ENCODE peak calls at places on chromosomes 11 and 22, in nine cellular contexts. L is astrocyte of the cerebellum, F is dorsolateral prefrontal cortex, N is body of pancreas, B is kidney, E is hepatocyte, U is tibial artery, M is astrocyte of the spinal cord, D is spleen. W is an unnamed sample.

GRCh38 chr22:29055192-29055830 is 6.3 kb downstream of the C22orf31 start:
- DNase-seq in L (no peak), D (no peak), B (no peak), U (no peak), M (no peak), F (no peak), N (no peak), E (no peak), W (no peak)

GRCh38 chr11:6040874-6041273 is 10.3 kb upstream of the OR56A1 start:
- DNase-seq in N (no peak), D (no peak), U (no peak), F (no peak), M (no peak), E (no peak), L (no peak), B (no peak), W (no peak)

GRCh38 chr11:83971063-83971462 is 684.9 kb upstream of the CCDC90B start:
- DNase-seq in N (no peak), E (no peak), L (peak; percentile 62), M (peak; percentile 59), U (no peak), D (no peak), B (no peak), F (no peak), W (no peak)

GRCh38 chr11:73210916-73211667 is 7.0 kb upstream of the P2RY2 start:
- DNase-seq in B (no peak), D (no peak), M (no peak), N (no peak), U (no peak), E (no peak), L (no peak), F (no peak), W (no peak)

GRCh38 chr11:33970984-33971466 is 79.1 kb upstream of the LMO2 start:
- DNase-seq in U (no peak), F (no peak), D (no peak), B (no peak), E (peak; percentile 77), M (peak; percentile 52), N (peak; percentile 25), L (peak; percentile 47), W (no peak)

GRCh38 chr11:130606781-130607511 is 158.5 kb downstream of the ADAMTS15 start:
- DNase-seq in N (no peak), F (no peak), B (peak; percentile 82), U (peak; percentile 80), D (no peak), E (peak; percentile 48), L (no peak), M (peak; percentile 66), W (no peak)

GRCh38 chr22:37726240-37726887 is 29.5 kb downstream of the TRIOBP start:
- DNase-seq in E (no peak), D (no peak), M (no peak), L (no peak), U (no peak), N (no peak), F (no peak), B (no peak), W (no peak)

GRCh38 chr11:62535802-62536201 is 10.8 kb downstream of the AHNAK start:
- DNase-seq in U (no peak), D (no peak), N (no peak), B (no peak), E (no peak), F (no peak), M (no peak), L (no peak), W (no peak)

GRCh38 chr11:73420136-73420535 is 43.9 kb downstream of the RELT start:
- DNase-seq in F (no peak), L (no peak), E (no peak), D (no peak), B (no peak), U (no peak), N (no peak), M (no peak), W (no peak)

GRCh38 chr11:33064033-33064825 is 24.9 kb downstream of the TCP11L1 start:
- DNase-seq in L (no peak), U (no peak), E (no peak), N (no peak), B (no peak), F (no peak), M (no peak), D (no peak), W (no peak)

GRCh38 chr11:126310229-126310991 is 6.5 kb downstream of the DCPS start:
- DNase-seq in F (peak; percentile 73), N (peak; percentile 69), M (peak; percentile 77), U (peak; percentile 83), L (peak; percentile 55), B (peak; percentile 84), D (peak; percentile 90), E (peak; percentile 85), W (no peak)

GRCh38 chr11:130031945-130032344 is 29.3 kb upstream of the PRDM10 start:
- DNase-seq in D (no peak), U (no peak), E (no peak), M (no peak), L (no peak), B (no peak), F (no peak), N (no peak), W (no peak)

GRCh38 chr11:124194696-124195418 is 11.7 kb downstream of the OR10D3 start:
- DNase-seq in L (peak; percentile 32), E (peak; percentile 74), N (peak; percentile 42), B (no peak), M (peak; percentile 53), D (no peak), F (no peak), U (peak; percentile 68), W (no peak)

GRCh38 chr11:63560506-63561179 is 2.5 kb downstream of the PLAAT2 start:
- DNase-seq in L (no peak), M (no peak), E (no peak), B (peak; percentile 87), F (no peak), D (no peak), U (peak; percentile 80), N (no peak), W (no peak)

GRCh38 chr22:49670610-49671330 is 156.9 kb downstream of the BRD1 start:
- DNase-seq in D (peak; percentile 73), B (peak; percentile 71), L (no peak), M (no peak), E (no peak), U (peak; percentile 61), N (peak; percentile 9), F (no peak), W (no peak)

GRCh38 chr11:20011294-20011951 is 148.9 kb downstream of the DBX1 start:
- DNase-seq in B (no peak), L (no peak), D (no peak), F (no peak), M (no peak), E (no peak), N (no peak), U (no peak), W (no peak)

GRCh38 chr11:17643506-17644405 is 75.6 kb upstream of the MYOD1 start:
- DNase-seq in N (no peak), B (no peak), E (no peak), U (no peak), L (no peak), M (no peak), F (no peak), D (no peak), W (no peak)
- H3K4me3 ChIP-seq in N (no peak overlapping the region), B (no peak overlapping the region), E (no peak overlapping the region), U (no peak overlapping the region), L (no peak overlapping the region), M (no peak overlapping the region), F (no peak overlapping the region), D (no peak overlapping the region), W (no peak overlapping the region)

GRCh38 chr22:45206233-45206632 is 34.5 kb downstream of the KIAA0930 start:
- DNase-seq in N (no peak), B (no peak), U (no peak), E (no peak), L (no peak), M (no peak), F (no peak), D (peak; percentile 14), W (no peak)
- TF ChIP-seq CTCF in N (no peak), B (no peak), U (no peak), E (no peak), L (no peak), M (no peak), F (no peak), D (no peak), W (no peak)

GRCh38 chr11:68002943-68003845 is 703 bp downstream of the UNC93B1 start:
- DNase-seq in M (no peak), N (peak; percentile 67), U (no peak), F (no peak), L (no peak), E (peak; percentile 58), D (peak; percentile 96), B (peak; percentile 89), W (no peak)

GRCh38 chr11:68006606-68007166 is 2.8 kb upstream of the UNC93B1 start:
- DNase-seq in D (no peak), F (no peak), B (peak; percentile 53), M (no peak), U (no peak), N (no peak), E (no peak), L (no peak), W (no peak)

GRCh38 chr11:68002575-68002942 is 1.3 kb downstream of the UNC93B1 start:
- DNase-seq in B (peak; percentile 63), F (no peak), M (no peak), U (no peak), D (peak; percentile 88), E (no peak), L (no peak), N (no peak), W (no peak)

GRCh38 chr11:68004551-68005335 is 846 bp upstream of the UNC93B1 start:
- DNase-seq in L (no peak), B (no peak), N (no peak), E (no peak), D (no peak), M (no peak), F (no peak), U (no peak), W (no peak)

DNA sequence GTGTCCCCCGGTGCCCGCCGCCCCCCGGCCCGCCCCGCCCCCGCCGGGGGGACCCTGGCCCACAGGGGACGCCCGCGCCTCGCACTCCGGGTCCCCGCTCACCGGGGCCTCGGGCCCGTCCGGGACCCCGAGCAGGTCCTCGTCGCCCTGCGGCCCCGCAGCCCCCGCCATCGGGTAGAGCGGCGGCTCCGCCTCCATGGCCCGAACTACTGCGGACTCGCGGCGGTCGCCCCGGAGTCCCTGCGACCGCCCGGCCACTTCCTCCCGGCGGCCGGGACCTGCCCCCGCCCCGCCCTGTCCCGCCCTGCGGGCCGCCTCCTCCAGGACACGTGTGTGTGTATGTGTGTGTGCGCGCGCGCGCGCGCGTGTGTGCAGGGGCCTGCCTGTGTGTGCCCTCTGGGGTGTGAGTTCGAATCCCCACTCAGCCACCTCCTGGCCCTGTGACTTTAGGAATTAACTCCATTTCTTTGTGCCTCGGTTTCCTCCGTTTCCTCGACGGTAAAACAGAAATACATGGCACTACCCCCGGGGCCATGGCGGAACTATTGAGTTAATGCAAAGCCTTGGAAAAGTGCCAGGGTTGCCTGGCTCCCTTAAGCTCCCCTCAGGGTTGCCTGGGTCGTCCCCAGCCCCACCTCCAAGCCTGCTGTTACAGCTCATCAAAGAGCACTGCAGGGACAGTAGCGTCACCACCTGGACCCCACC is at the start of gene UNC93B1:
- DNase-seq in D (peak; percentile 98), E (peak; percentile 88), U (peak; percentile 95), M (peak; percentile 77), F (no peak), B (peak; percentile 97), L (no peak), N (peak; percentile 91), W (no peak)
- H3K4me3 ChIP-seq in D (peak within 1 kb of the TSS; percentile 84), E (peak within 1 kb of the TSS; percentile 72), U (peak within 1 kb of the TSS; percentile 74), M (peak within 1 kb of the TSS; percentile 48), F (peak within 1 kb of the TSS; percentile 65), B (peak within 1 kb of the TSS; percentile 54), L (peak within 1 kb of the TSS; percentile 51), N (peak within 1 kb of the TSS; percentile 55), W (peak within 1 kb of the TSS; percentile 69)

GRCh38 chr22:32771761-32772160 is 29.7 kb upstream of the TIMP3 start:
- DNase-seq in D (no peak), E (no peak), M (no peak), L (no peak), N (no peak), B (no peak), F (no peak), U (no peak), W (no peak)
- TF ChIP-seq CTCF in D (no peak), E (no peak), M (no peak), L (no peak), N (no peak), B (no peak), F (no peak), U (no peak), W (no peak)

W was measured in AG04449.